ENCODE peak calls at places on chromosomes 11 and 22, in eight cellular contexts. Z is lower lobe of right lung; P is right atrium auricular region; D is IMR-90; B is thoracic aorta; S is CD8-positive, alpha-beta T cell; K is upper lobe of left lung; M is ovary. E is an unnamed sample.

GRCh38 chr11:44865866-44866272 is 84.8 kb downstream of the TP53I11 start:
- DNase-seq in Z (no peak), P (no peak), D (no peak), B (no peak), S (no peak), K (no peak), M (no peak), E (peak; percentile 75)

GRCh38 chr22:37302617-37303555 is 20.6 kb downstream of the CYTH4 start:
- DNase-seq in Z (no peak), P (no peak), D (peak; percentile 15), B (no peak), S (no peak), K (no peak), M (no peak), E (no peak)

GRCh38 chr22:26416256-26416655 is 12.8 kb upstream of the ASPHD2 start:
- DNase-seq in Z (no peak), P (no peak), D (no peak), B (no peak), S (no peak), K (no peak), M (no peak), E (no peak)

GRCh38 chr22:39634530-39635399 is 64.2 kb downstream of the CACNA1I start:
- DNase-seq in Z (no peak), P (no peak), D (peak; percentile 92), B (no peak), S (no peak), K (no peak), M (no peak), E (no peak)

GRCh38 chr22:19984201-19984753 is 32.3 kb downstream of the ARVCF start:
- DNase-seq in Z (no peak), P (no peak), D (peak; percentile 79), B (peak; percentile 54), S (no peak), K (peak; percentile 60), M (peak; percentile 28), E (peak; percentile 54)

GRCh38 chr11:88312665-88313064 is 24.9 kb downstream of the CTSC start:
- DNase-seq in Z (no peak), P (no peak), D (no peak), B (no peak), S (no peak), K (no peak), M (no peak), E (no peak)

GRCh38 chr22:16568425-16568758 is 24.2 kb downstream of the CCT8L2 start:
- DNase-seq in Z (no peak), P (no peak), D (no peak), B (no peak), S (no peak), K (no peak), M (no peak), E (no peak)

GRCh38 chr11:32821517-32821916 is 8.2 kb upstream of the PRRG4 start:
- DNase-seq in Z (no peak), P (no peak), D (no peak), B (no peak), S (no peak), K (no peak), M (no peak), E (no peak)

GRCh38 chr22:26057731-26058130 is 111.5 kb upstream of the SEZ6L start:
- DNase-seq in Z (no peak), P (no peak), D (no peak), B (no peak), S (no peak), K (no peak), M (no peak), E (no peak)

GRCh38 chr11:35740061-35740824 is 77.7 kb downstream of the TRIM44 start:
- DNase-seq in Z (no peak), P (no peak), D (no peak), B (no peak), S (no peak), K (no peak), M (no peak), E (no peak)

GRCh38 chr11:61532136-61533038 is 23.8 kb downstream of the LRRC10B start:
- DNase-seq in Z (no peak), P (no peak), D (no peak), B (no peak), S (no peak), K (no peak), M (no peak), E (no peak)

GRCh38 chr11:63536669-63537292 is at the start of gene PLAAT4:
- DNase-seq in Z (no peak), P (peak; percentile 61), D (peak; percentile 58), B (no peak), S (no peak), K (no peak), M (peak; percentile 69), E (peak; percentile 21)

GRCh38 chr22:48335442-48336139 is 1492.1 kb downstream of the BRD1 start:
- DNase-seq in Z (peak; percentile 22), P (no peak), D (no peak), B (no peak), S (no peak), K (no peak), M (no peak), E (no peak)

GRCh38 chr22:47013861-47014635 is 251.6 kb downstream of the TBC1D22A start:
- DNase-seq in Z (no peak), P (no peak), D (no peak), B (no peak), S (no peak), K (no peak), M (no peak), E (no peak)

GRCh38 chr22:43090130-43090789 is 1.1 kb upstream of the TTLL1 start:
- DNase-seq in Z (peak; percentile 62), P (peak; percentile 72), D (peak; percentile 80), B (peak; percentile 24), S (no peak), K (no peak), M (peak; percentile 38), E (no peak)
- TF ChIP-seq CTCF in Z (peak; percentile 36), P (no peak), D (peak; percentile 51), B (no peak), S (peak; percentile 4), K (peak; percentile 37), M (no peak), E (peak; percentile 15)

DNA sequence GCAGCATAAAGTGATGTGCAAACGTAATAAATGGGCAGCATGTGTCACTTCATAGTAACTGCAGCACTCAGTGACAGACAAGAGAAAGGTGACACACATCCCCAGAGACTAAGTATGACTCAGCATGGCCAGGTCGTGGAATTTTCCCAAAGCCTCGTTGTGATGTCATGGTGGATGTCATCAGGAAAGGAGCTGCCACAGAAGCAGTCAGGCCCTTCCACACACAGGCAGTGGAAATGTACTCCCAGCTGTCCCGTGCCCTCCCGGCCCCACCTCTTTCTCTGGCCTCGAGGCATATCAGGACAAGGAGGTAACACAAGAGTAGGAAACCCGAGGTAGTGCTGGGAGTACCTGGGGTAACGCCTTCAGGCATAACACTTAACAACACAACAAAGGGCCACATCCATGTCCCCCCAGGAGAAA is 8.1 kb downstream of the PC start:
- DNase-seq in Z (no peak), P (no peak), D (peak; percentile 94), B (no peak), S (no peak), K (no peak), M (no peak), E (no peak)
- H3K4me1 ChIP-seq in Z (no peaks in the 10 kb centered on the region), P (no peaks in the 10 kb centered on the region), D (peaks cover 11% of the 10 kb centered on the region), B (no peaks in the 10 kb centered on the region), S (no peaks in the 10 kb centered on the region), K (no peaks in the 10 kb centered on the region), M (no peaks in the 10 kb centered on the region), E (no peaks in the 10 kb centered on the region)

GRCh38 chr11:8596504-8597046 is 2.5 kb upstream of the STK33 start:
- DNase-seq in Z (no peak), P (no peak), D (no peak), B (no peak), S (no peak), K (no peak), M (no peak), E (no peak)
- H3K27ac ChIP-seq in Z (no peak overlapping the region), P (no peak overlapping the region), D (no peak overlapping the region), B (no peak overlapping the region), S (no peak overlapping the region), K (no peak overlapping the region), M (no peak overlapping the region), E (no peak overlapping the region)

DNA sequence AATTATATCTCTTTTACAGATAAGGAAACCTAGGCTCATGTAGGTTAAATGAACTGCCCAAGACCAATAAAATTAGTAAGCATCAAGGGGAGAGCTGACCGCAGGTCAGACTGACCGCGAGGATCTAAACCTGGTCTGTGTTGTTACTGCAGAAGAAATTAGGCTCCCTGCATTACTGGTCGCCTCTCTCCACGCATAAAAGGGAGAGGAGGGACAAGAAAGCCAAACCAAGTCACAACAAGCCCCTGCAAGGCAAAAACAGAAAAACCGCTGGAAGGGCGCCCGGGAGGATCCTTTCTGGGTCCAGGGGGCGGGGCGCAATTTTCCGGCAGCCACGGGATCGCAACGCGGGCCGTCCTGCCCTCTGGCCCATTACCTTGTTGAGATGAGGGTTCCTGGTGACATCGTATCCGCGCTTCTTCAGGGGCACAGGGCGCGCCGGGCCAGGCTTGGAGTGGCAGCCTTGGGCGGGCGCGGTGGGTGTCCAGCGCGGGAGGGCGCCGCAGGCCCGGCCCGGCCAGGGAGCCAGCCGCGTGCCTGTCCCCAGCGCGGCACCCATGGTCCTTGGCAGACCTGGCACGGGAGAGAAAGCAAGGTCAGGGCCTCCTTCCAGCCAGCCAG is 920 bp downstream of the ME3 start:
- DNase-seq in Z (peak; percentile 74), P (peak; percentile 66), D (no peak), B (no peak), S (no peak), K (peak; percentile 89), M (peak; percentile 96), E (peak; percentile 86)
- TF ChIP-seq CTCF in Z (no peak), P (no peak), D (no peak), B (peak; percentile 9), S (no peak), K (no peak), M (no peak), E (no peak)

DNA sequence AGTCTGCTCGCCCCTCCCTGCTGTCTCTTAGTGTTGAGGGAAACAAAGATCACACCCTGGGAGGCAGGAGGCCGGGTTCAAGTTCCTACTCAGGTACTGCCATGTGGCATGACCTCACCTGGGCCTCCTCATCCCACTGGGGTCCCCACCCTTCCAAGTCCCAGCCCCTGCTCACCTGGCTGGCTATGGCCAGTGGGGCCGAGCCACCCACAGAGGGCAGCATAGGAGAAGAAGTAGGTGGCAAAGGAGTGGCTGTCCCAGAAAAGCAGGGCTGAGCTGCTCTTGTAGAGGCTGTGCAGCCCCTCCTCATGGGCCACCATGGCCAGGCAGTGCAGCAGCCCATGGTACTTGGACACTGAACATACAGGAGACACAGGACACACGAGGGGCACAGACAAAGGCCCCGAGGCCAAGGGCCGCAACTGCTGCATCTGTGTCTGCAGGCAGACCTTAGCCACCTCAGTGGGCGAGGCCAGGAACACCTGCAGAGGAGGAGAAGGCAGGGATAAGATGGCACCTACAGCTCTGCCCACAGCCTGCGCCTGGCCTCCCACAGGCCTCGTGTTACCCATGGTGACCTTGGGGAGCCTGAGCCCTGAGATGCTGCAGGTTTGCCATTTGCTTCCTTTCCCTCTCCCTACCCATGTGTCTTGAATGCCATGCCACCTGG is 50.6 kb upstream of the MPEG1 start:
- DNase-seq in Z (no peak), P (no peak), D (no peak), B (no peak), S (no peak), K (peak; percentile 60), M (no peak), E (no peak)
- H3K4me1 ChIP-seq in Z (no peaks in the 10 kb centered on the region), P (no peaks in the 10 kb centered on the region), D (no peaks in the 10 kb centered on the region), B (no peaks in the 10 kb centered on the region), S (no peaks in the 10 kb centered on the region), K (no peaks in the 10 kb centered on the region), M (no peaks in the 10 kb centered on the region), E (no peaks in the 10 kb centered on the region)

GRCh38 chr11:70334351-70334995 is 63.9 kb upstream of the CTTN start:
- DNase-seq in Z (no peak), P (no peak), D (no peak), B (no peak), S (no peak), K (peak; percentile 37), M (no peak), E (no peak)
- H3K27ac ChIP-seq in Z (no peak overlapping the region), P (no peak overlapping the region), D (no peak overlapping the region), B (no peak overlapping the region), S (no peak overlapping the region), K (no peak overlapping the region), M (no peak overlapping the region), E (no peak overlapping the region)

GRCh38 chr22:50699754-50700386 is 27.2 kb downstream of the SHANK3 start:
- DNase-seq in Z (peak; percentile 24), P (no peak), D (no peak), B (no peak), S (no peak), K (no peak), M (peak; percentile 5), E (no peak)
- TF ChIP-seq CTCF in Z (no peak), P (no peak), D (no peak), B (no peak), S (no peak), K (no peak), M (no peak), E (no peak)